ENCODE peak calls at places on chromosome 3, in ten cellular contexts. Z, O, U, I, D, L, H, V, P and Q are unnamed samples.

GRCh38 chr3:102353148-102353547 is 81.7 kb upstream of the ZPLD1 start:
- DNase-seq in Z (peak; percentile 23), O (no peak), U (no peak), I (no peak), D (no peak), L (no peak), H (no peak), V (no peak), P (no peak), Q (no peak)

GRCh38 chr3:126315083-126315658 is 42.0 kb downstream of the KLF15 start:
- DNase-seq in Z (no peak), O (no peak), U (no peak), I (no peak), D (no peak), L (no peak), H (peak; percentile 58), V (no peak), P (no peak), Q (no peak)

GRCh38 chr3:195041871-195042740 is 228.9 kb downstream of the XXYLT1 start:
- DNase-seq in Z (no peak), O (no peak), U (no peak), I (no peak), D (peak; percentile 34), L (no peak), H (no peak), V (no peak), P (no peak), Q (no peak)

GRCh38 chr3:188067932-188068331 is 86.0 kb upstream of the LPP start:
- DNase-seq in Z (peak; percentile 65), O (peak; percentile 29), U (no peak), I (no peak), D (no peak), L (peak; percentile 33), H (no peak), V (no peak), P (no peak), Q (no peak)

GRCh38 chr3:128784843-128785242 is 58.9 kb downstream of the RAB7A start:
- DNase-seq in Z (no peak), O (no peak), U (no peak), I (no peak), D (no peak), L (no peak), H (no peak), V (no peak), P (no peak), Q (peak; percentile 47)

GRCh38 chr3:29597376-29598008 is 316.6 kb downstream of the RBMS3 start:
- DNase-seq in Z (peak; percentile 64), O (no peak), U (no peak), I (no peak), D (no peak), L (no peak), H (no peak), V (no peak), P (no peak), Q (no peak)

GRCh38 chr3:108153451-108153981 is 62.7 kb upstream of the CD47 start:
- DNase-seq in Z (peak; percentile 74), O (peak; percentile 71), U (no peak), I (peak; percentile 13), D (peak; percentile 46), L (no peak), H (no peak), V (no peak), P (peak; percentile 66), Q (peak; percentile 34)

GRCh38 chr3:188508454-188508853 is 354.5 kb downstream of the LPP start:
- DNase-seq in Z (no peak), O (no peak), U (no peak), I (no peak), D (no peak), L (no peak), H (no peak), V (no peak), P (no peak), Q (no peak)

GRCh38 chr3:111605016-111605415 is 9.9 kb upstream of the ZBED2 start:
- DNase-seq in Z (no peak), O (no peak), U (no peak), I (no peak), D (no peak), L (no peak), H (no peak), V (no peak), P (no peak), Q (no peak)

GRCh38 chr3:156479574-156479973 is 75.3 kb downstream of the SSR3 start:
- DNase-seq in Z (no peak), O (no peak), U (no peak), I (no peak), D (no peak), L (no peak), H (no peak), V (no peak), P (no peak), Q (no peak)

GRCh38 chr3:46907271-46907670 is 29.8 kb downstream of the PTH1R start:
- DNase-seq in Z (no peak), O (no peak), U (peak; percentile 30), I (no peak), D (no peak), L (no peak), H (no peak), V (no peak), P (no peak), Q (no peak)

GRCh38 chr3:140093742-140094141 is 158.8 kb downstream of the CLSTN2 start:
- DNase-seq in Z (peak; percentile 43), O (peak; percentile 62), U (peak; percentile 59), I (peak; percentile 6), D (no peak), L (peak; percentile 37), H (no peak), V (no peak), P (peak; percentile 71), Q (peak; percentile 84)

GRCh38 chr3:196202516-196202970 is 8.7 kb downstream of the ZDHHC19 start:
- DNase-seq in Z (peak; percentile 22), O (no peak), U (peak; percentile 63), I (no peak), D (no peak), L (no peak), H (no peak), V (no peak), P (peak; percentile 49), Q (no peak)

GRCh38 chr3:31448035-31448881 is 84.5 kb upstream of the STT3B start:
- DNase-seq in Z (peak; percentile 38), O (peak; percentile 26), U (no peak), I (no peak), D (no peak), L (no peak), H (no peak), V (no peak), P (peak; percentile 35), Q (peak; percentile 15)
- TF ChIP-seq CTCF in Z (peak; percentile 66), O (peak; percentile 38), U (no peak), I (peak; percentile 48), D (peak; percentile 62), L (peak; percentile 60), H (peak; percentile 17), V (no peak), P (peak; percentile 54), Q (no peak)

GRCh38 chr3:127697531-127698240 is 24.9 kb downstream of the ABTB1 start:
- DNase-seq in Z (peak; percentile 92), O (peak; percentile 69), U (peak; percentile 93), I (peak; percentile 72), D (peak; percentile 73), L (no peak), H (peak; percentile 90), V (peak; percentile 51), P (peak; percentile 62), Q (peak; percentile 45)
- H3K4me3 ChIP-seq in Z (peak overlapping the region; percentile 24), O (no peak overlapping the region), U (peak overlapping the region; percentile 60), I (peak overlapping the region; percentile 7), D (no peak overlapping the region), L (no peak overlapping the region), H (peak overlapping the region; percentile 22), V (no peak overlapping the region), P (no peak overlapping the region), Q (no peak overlapping the region)

GRCh38 chr3:133376805-133377204 is 23.1 kb upstream of the BFSP2 start:
- DNase-seq in Z (no peak), O (no peak), U (no peak), I (no peak), D (no peak), L (no peak), H (no peak), V (no peak), P (no peak), Q (no peak)

GRCh38 chr3:133379926-133380325 is 19.9 kb upstream of the BFSP2 start:
- DNase-seq in Z (no peak), O (no peak), U (no peak), I (no peak), D (no peak), L (no peak), H (no peak), V (no peak), P (no peak), Q (no peak)

GRCh38 chr3:133380481-133381225 is 19.2 kb upstream of the BFSP2 start:
- DNase-seq in Z (no peak), O (no peak), U (no peak), I (no peak), D (no peak), L (no peak), H (no peak), V (no peak), P (no peak), Q (no peak)

GRCh38 chr3:133374706-133375105 is 25.1 kb upstream of the BFSP2 start:
- DNase-seq in Z (peak; percentile 12), O (no peak), U (no peak), I (no peak), D (no peak), L (no peak), H (no peak), V (no peak), P (no peak), Q (no peak)

DNA sequence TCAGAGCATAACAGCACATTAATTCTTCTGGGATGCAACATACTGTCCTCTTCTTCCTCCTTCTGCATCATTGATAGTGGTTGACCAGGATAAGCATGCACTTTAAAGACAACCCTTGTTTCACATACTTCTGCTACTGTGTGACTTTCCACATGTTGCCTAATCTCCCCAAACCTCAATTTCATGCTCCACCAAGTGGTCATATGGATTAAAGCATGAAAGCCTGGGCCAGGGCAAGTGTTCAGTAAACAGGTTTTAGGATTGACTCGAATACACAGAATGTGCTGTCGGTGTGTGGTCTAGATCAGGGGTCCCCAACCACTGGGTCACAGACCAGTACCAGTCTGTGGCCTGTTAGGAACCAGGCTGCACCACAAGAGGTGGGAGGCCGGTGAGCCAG is 22.5 kb upstream of the BFSP2 start:
- DNase-seq in Z (peak; percentile 77), O (peak; percentile 50), U (no peak), I (peak; percentile 53), D (peak; percentile 53), L (peak; percentile 18), H (no peak), V (no peak), P (no peak), Q (no peak)
- TF ChIP-seq CTCF in Z (peak; percentile 70), O (peak; percentile 57), U (peak; percentile 25), I (peak; percentile 75), D (peak; percentile 66), L (peak; percentile 67), H (no peak), V (peak; percentile 12), P (no peak), Q (peak; percentile 35)

DNA sequence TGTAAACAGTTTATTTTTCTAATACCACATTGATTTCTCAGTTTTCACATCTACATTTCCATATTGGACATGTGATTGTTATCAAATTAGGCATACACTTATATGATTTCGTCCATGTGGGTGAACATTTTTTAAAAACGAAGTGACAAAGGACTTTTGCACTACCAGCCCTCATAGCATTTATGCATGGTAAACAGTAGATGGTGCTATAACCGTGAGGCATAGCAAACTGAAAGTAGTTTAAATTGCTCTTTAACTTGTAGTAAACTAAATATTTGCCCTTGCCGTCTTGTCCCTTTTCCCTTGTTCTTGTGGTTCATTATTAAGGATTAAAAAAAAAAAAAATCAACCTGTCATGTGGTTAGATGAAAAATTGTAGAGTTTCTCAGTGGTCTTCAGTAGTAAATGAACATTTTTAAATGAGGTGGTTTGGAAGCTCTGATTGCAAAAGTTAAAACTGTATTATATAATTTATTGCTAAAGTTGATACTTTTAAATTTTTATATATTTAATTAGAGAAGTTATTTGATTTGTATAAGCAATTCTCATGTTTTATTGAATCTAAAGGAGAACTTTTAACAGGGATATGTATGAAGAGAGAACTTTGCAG is 24.0 kb downstream of the STX19 start:
- DNase-seq in Z (peak; percentile 87), O (peak; percentile 63), U (no peak), I (peak; percentile 53), D (peak; percentile 52), L (peak; percentile 46), H (no peak), V (no peak), P (no peak), Q (no peak)
- H3K4me3 ChIP-seq in Z (peak overlapping the region; percentile 42), O (no peak overlapping the region), U (peak overlapping the region; percentile 55), I (peak overlapping the region; percentile 41), D (no peak overlapping the region), L (no peak overlapping the region), H (peak overlapping the region; percentile 30), V (peak overlapping the region; percentile 12), P (no peak overlapping the region), Q (no peak overlapping the region)